ENCODE peak calls at places on chromosome 12, in six cellular contexts. M, R, E, Q, S and P are unnamed samples. For H3K4me1, the result is how much of the 10 kb centered on the place peaks cover.

GRCh38 chr12:132606927-132607326 is 3.5 kb downstream of the LRCOL1 start:
- DNase-seq in Q (no peak), M (no peak), R (no peak), E (no peak), S (no peak), P (no peak)

GRCh38 chr12:89469361-89469760 is 55.2 kb downstream of the GALNT4 start:
- DNase-seq in M (no peak), S (no peak), E (no peak), R (no peak), Q (no peak), P (no peak)

GRCh38 chr12:27164330-27165045 is 79.6 kb upstream of the STK38L start:
- DNase-seq in E (no peak), M (no peak), R (no peak), Q (no peak), S (no peak), P (no peak)

GRCh38 chr12:49017764-49018281 is 753 bp downstream of the PRKAG1 start:
- DNase-seq in S (peak), Q (no peak), R (no peak), M (no peak), E (no peak), P (no peak)

GRCh38 chr12:54138219-54138618 is 50.6 kb downstream of the SMUG1 start:
- DNase-seq in Q (peak), M (no peak), R (no peak), S (no peak), E (no peak), P (no peak)

GRCh38 chr12:226401-226800 is 12.4 kb upstream of the SLC6A12 start:
- DNase-seq in S (no peak), R (no peak), Q (no peak), E (no peak), M (no peak), P (no peak)

GRCh38 chr12:117967043-117967442 is 1.7 kb downstream of the KSR2 start:
- DNase-seq in E (no peak), Q (no peak), S (no peak), R (no peak), M (no peak), P (no peak)

GRCh38 chr12:6192604-6193380 is 7.4 kb upstream of the CD9 start:
- DNase-seq in S (no peak), Q (no peak), M (no peak), E (no peak), R (no peak), P (no peak)

GRCh38 chr12:45130881-45131281 is 80.0 kb upstream of the DBX2 start:
- DNase-seq in E (peak), M (no peak), R (peak), Q (peak), S (peak), P (no peak)

GRCh38 chr12:124929649-124930419 is 15.4 kb upstream of the UBC start:
- DNase-seq in Q (no peak), E (no peak), S (no peak), M (no peak), R (no peak), P (no peak)

GRCh38 chr12:27907766-27908165 is 64.8 kb downstream of the PTHLH start:
- DNase-seq in M (no peak), E (no peak), S (no peak), R (no peak), Q (no peak), P (no peak)

GRCh38 chr12:110349096-110349495 is 54.4 kb downstream of the ANAPC7 start:
- DNase-seq in R (no peak), E (no peak), S (no peak), M (no peak), Q (no peak), P (no peak)

GRCh38 chr12:117853600-117853999 is 115.2 kb downstream of the KSR2 start:
- DNase-seq in E (peak), R (no peak), S (no peak), M (no peak), Q (peak), P (no peak)

GRCh38 chr12:49636979-49637378 is 13.6 kb downstream of the PRPF40B start:
- DNase-seq in M (no peak), Q (peak), E (peak), R (peak), S (peak), P (peak)

GRCh38 chr12:49369723-49370145 is 2.5 kb downstream of the SPATS2 start:
- DNase-seq in S (peak), R (no peak), Q (peak), M (no peak), E (peak), P (no peak)

GRCh38 chr12:54689984-54690383 is 41.8 kb upstream of the DCD start:
- DNase-seq in S (no peak), M (no peak), E (no peak), Q (peak), R (peak), P (no peak)

GRCh38 chr12:79983492-79983891 is 48.6 kb upstream of the PPP1R12A start:
- DNase-seq in S (no peak), Q (peak), R (no peak), M (no peak), E (no peak), P (no peak)

GRCh38 chr12:64883264-64884163 is 59.1 kb downstream of the TBC1D30 start:
- DNase-seq in M (no peak), E (no peak), R (no peak), S (no peak), Q (peak), P (no peak)

GRCh38 chr12:110244829-110245228 is 36.2 kb upstream of the ATP2A2 start:
- DNase-seq in Q (peak), R (no peak), M (no peak), E (no peak), S (no peak), P (no peak)

GRCh38 chr12:65605019-65605418 is 219.3 kb upstream of the HMGA2 start:
- DNase-seq in E (no peak), S (no peak), R (no peak), Q (no peak), M (no peak), P (no peak)

GRCh38 chr12:116164263-116164817 is 113.2 kb downstream of the MED13L start:
- DNase-seq in M (no peak), Q (no peak), E (no peak), R (no peak), S (no peak), P (no peak)

GRCh38 chr12:117363953-117364486 is 2.6 kb upstream of the NOS1 start:
- DNase-seq in E (no peak), R (no peak), S (no peak), M (no peak), Q (peak), P (no peak)

GRCh38 chr12:31021181-31021580 is 52.5 kb upstream of the DDX11 start:
- DNase-seq in S (no peak), M (no peak), E (no peak), Q (no peak), R (no peak), P (no peak)

GRCh38 chr12:20950248-20950647 is 139.7 kb downstream of the SLCO1B3 start:
- DNase-seq in E (no peak), Q (peak), M (no peak), R (peak), S (peak), P (no peak)

GRCh38 chr12:185197-185955 is 28.6 kb downstream of the SLC6A12 start:
- DNase-seq in R (no peak), E (no peak), S (no peak), Q (no peak), M (no peak), P (no peak)

GRCh38 chr12:99985129-99985570 is 414 bp upstream of the ANKS1B start:
- DNase-seq in S (no peak), E (no peak), Q (no peak), R (no peak), M (no peak), P (no peak)

GRCh38 chr12:56338643-56339422 is at the start of gene IL23A:
- DNase-seq in Q (no peak), E (no peak), M (no peak), S (peak), R (no peak), P (peak)

GRCh38 chr12:132142679-132143327 is 1.3 kb downstream of the DDX51 start:
- DNase-seq in S (no peak), M (no peak), R (no peak), E (no peak), Q (no peak), P (no peak)

GRCh38 chr12:42119085-42119633 is 25.5 kb downstream of the GXYLT1 start:
- DNase-seq in E (no peak), Q (no peak), R (no peak), M (no peak), S (no peak), P (no peak)

GRCh38 chr12:123242083-123242904 is 9.1 kb downstream of the MTRFR start:
- DNase-seq in S (no peak), Q (no peak), E (no peak), M (no peak), R (no peak), P (no peak)

GRCh38 chr12:28172434-28173030 is 17.7 kb upstream of the CCDC91 start:
- DNase-seq in Q (peak), M (no peak), R (peak), S (peak), E (peak), P (no peak)

GRCh38 chr12:68349921-68350606 is 17.9 kb upstream of the MDM1 start:
- DNase-seq in R (no peak), M (no peak), Q (no peak), S (no peak), E (no peak), P (no peak)

GRCh38 chr12:69471667-69472385 is 1.6 kb downstream of the FRS2 start:
- DNase-seq in Q (no peak), S (no peak), E (no peak), R (no peak), M (no peak), P (no peak)

GRCh38 chr12:58349161-58349560 is 407.8 kb downstream of the ATP23 start:
- DNase-seq in Q (no peak), S (no peak), E (no peak), M (no peak), R (no peak), P (no peak)

GRCh38 chr12:49748306-49748705 is 6.9 kb downstream of the TMBIM6 start:
- DNase-seq in Q (no peak), E (no peak), M (no peak), R (no peak), S (no peak), P (no peak)

GRCh38 chr12:6768385-6769002 is 2.3 kb downstream of the PTMS start:
- DNase-seq in E (peak), M (no peak), R (no peak), S (no peak), Q (no peak), P (no peak)

GRCh38 chr12:105220929-105221290 is 15.1 kb downstream of the APPL2 start:
- DNase-seq in M (no peak), Q (no peak), R (no peak), E (no peak), S (no peak), P (no peak)

GRCh38 chr12:9647825-9648700 is 21.4 kb upstream of the CLEC2D start:
- DNase-seq in Q (peak), M (peak), R (peak), E (peak), S (peak), P (peak)

DNA sequence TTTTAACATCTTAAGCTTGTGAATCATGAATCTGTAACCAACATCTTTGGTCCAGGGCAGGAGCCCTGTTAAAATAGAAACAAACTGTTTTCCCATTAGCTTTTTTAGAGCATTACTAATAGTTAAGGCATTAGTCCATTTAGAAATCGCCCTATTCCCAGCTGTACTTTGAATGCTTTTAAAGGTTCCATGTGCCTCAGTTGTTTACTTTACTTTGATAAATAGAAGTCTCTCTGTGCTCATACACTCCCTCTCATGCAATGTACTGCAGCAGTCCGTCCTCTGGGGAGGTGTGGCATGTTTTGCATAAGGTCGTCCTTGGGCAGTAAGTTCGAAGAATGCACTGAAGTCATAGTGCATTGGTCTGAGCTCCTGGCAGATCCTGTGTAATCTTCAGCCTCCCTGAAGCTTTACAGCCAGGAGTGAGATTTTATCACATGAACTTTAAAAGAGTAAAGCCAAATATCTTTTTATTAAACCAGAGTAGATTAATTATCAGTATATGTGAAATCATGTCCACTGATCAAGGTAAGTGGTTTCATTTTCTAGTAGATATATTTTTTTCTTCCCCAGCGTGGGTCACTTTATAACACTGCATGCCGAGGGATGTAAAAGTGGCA is 134.7 kb downstream of the FGD4 start:
- DNase-seq in Q (peak), M (peak), R (peak), S (peak), E (peak), P (no peak)
- H3K4me1 ChIP-seq in Q (under half), M (under half), R (under half), S (half or more), E (under half), P (under half)

GRCh38 chr12:109099426-109100020 is 2.1 kb downstream of the UNG start:
- DNase-seq in R (no peak), Q (no peak), M (no peak), E (no peak), S (no peak), P (no peak)
- H3K4me3 ChIP-seq in R (peak), Q (peak), M (peak), E (no peak), S (no peak), P (peak)

GRCh38 chr12:46385439-46385838 is 12.9 kb upstream of the SLC38A2 start:
- DNase-seq in R (no peak), E (no peak), Q (peak), S (no peak), M (no peak), P (no peak)

GRCh38 chr12:46382974-46383653 is 10.5 kb upstream of the SLC38A2 start:
- DNase-seq in R (peak), M (peak), Q (peak), E (peak), S (peak), P (peak)

GRCh38 chr12:46383654-46384450 is 11.3 kb upstream of the SLC38A2 start:
- DNase-seq in Q (peak), E (peak), M (peak), R (no peak), S (peak), P (peak)

GRCh38 chr12:46386360-46386867 is 13.8 kb upstream of the SLC38A2 start:
- DNase-seq in Q (peak), S (no peak), R (no peak), E (no peak), M (no peak), P (no peak)

GRCh38 chr12:46384451-46385301 is 12.1 kb upstream of the SLC38A2 start:
- DNase-seq in M (no peak), S (no peak), R (no peak), E (no peak), Q (no peak), P (no peak)
- H3K4me1 ChIP-seq in M (half or more), S (under half), R (under half), E (under half), Q (half or more), P (under half)

GRCh38 chr12:126727218-126727601 is 1539.8 kb upstream of the TMEM132C start:
- DNase-seq in M (no peak), E (no peak), Q (no peak), S (no peak), R (no peak), P (no peak)

GRCh38 chr12:126727656-126728055 is 1539.3 kb upstream of the TMEM132C start:
- DNase-seq in M (no peak), Q (no peak), S (no peak), R (no peak), E (no peak), P (no peak)

GRCh38 chr12:126726481-126727217 is 1540.3 kb upstream of the TMEM132C start:
- DNase-seq in E (no peak), M (no peak), S (no peak), R (peak), Q (no peak), P (no peak)
- H3K4me3 ChIP-seq in E (no peak), M (no peak), S (no peak), R (peak), Q (no peak), P (no peak)